ENCODE peak calls at places on chromosomes 1 and 21, in nine cellular contexts. H is sigmoid colon, T is IMR-90, O is breast epithelium, F is stomach, E is ovary, Q is vagina, R is uterus, V is H1. K is an unnamed sample.
A peak's percentile ranks its signal among the peaks of the same experiment; 100 is the strongest.

GRCh38 chr1:75092141-75092540 is 42.0 kb upstream of the LHX8 start:
- DNase-seq in R (no peak), V (no peak), H (no peak), E (no peak), T (no peak), F (no peak), O (no peak), Q (no peak), K (no peak)

GRCh38 chr1:3066250-3066711 is 2.7 kb upstream of the PRDM16 start:
- DNase-seq in O (no peak), Q (no peak), F (peak; percentile 81), E (peak; percentile 49), H (peak; percentile 58), T (no peak), R (no peak), V (no peak), K (peak; percentile 85)

GRCh38 chr1:62210960-62211359 is 16.3 kb downstream of the L1TD1 start:
- DNase-seq in T (no peak), H (no peak), O (no peak), V (no peak), R (no peak), Q (no peak), F (no peak), E (no peak), K (no peak)

GRCh38 chr1:56430141-56430839 is 149.1 kb downstream of the PLPP3 start:
- DNase-seq in T (no peak), F (no peak), O (no peak), V (no peak), Q (no peak), R (no peak), E (no peak), H (no peak), K (no peak)

GRCh38 chr1:3564921-3565831 is 46.1 kb downstream of the MEGF6 start:
- DNase-seq in H (no peak), R (no peak), T (peak; percentile 10), Q (no peak), F (peak; percentile 40), O (no peak), V (peak; percentile 31), E (no peak), K (no peak)

GRCh38 chr1:54615531-54616245 is 7.6 kb downstream of the FAM151A start:
- DNase-seq in R (peak; percentile 7), V (no peak), O (no peak), E (no peak), T (no peak), F (no peak), H (peak; percentile 57), Q (peak; percentile 85), K (no peak)

GRCh38 chr1:165697491-165697880 is 876 bp downstream of the ALDH9A1 start:
- DNase-seq in T (no peak), E (no peak), H (no peak), Q (no peak), V (no peak), O (no peak), F (no peak), R (no peak), K (no peak)

GRCh38 chr1:229412056-229412455 is 21.8 kb downstream of the ACTA1 start:
- DNase-seq in V (no peak), T (no peak), H (no peak), Q (no peak), F (no peak), R (no peak), E (no peak), O (no peak), K (no peak)

GRCh38 chr1:212722270-212722945 is 22.8 kb upstream of the BATF3 start:
- DNase-seq in F (no peak), E (no peak), H (no peak), T (no peak), Q (no peak), O (no peak), V (no peak), R (no peak), K (no peak)

GRCh38 chr1:150210086-150210485 is 25.8 kb downstream of the ANP32E start:
- DNase-seq in F (no peak), V (no peak), E (no peak), Q (no peak), O (no peak), R (no peak), T (no peak), H (no peak), K (no peak)

GRCh38 chr1:28246427-28246832 is 10.5 kb downstream of the ATP5IF1 start:
- DNase-seq in E (no peak), T (peak; percentile 47), V (no peak), O (no peak), H (no peak), F (no peak), R (no peak), Q (no peak), K (peak; percentile 68)

GRCh38 chr1:36203554-36204346 is 20.5 kb upstream of the THRAP3 start:
- DNase-seq in E (peak; percentile 60), F (peak; percentile 65), O (peak; percentile 69), H (peak; percentile 81), T (peak; percentile 52), R (peak; percentile 24), Q (no peak), V (no peak), K (peak; percentile 41)

GRCh38 chr1:22886211-22886610 is 86.5 kb downstream of the LACTBL1 start:
- DNase-seq in T (peak; percentile 74), V (no peak), F (no peak), Q (no peak), H (no peak), R (no peak), O (no peak), E (no peak), K (no peak)

GRCh38 chr1:244301595-244302130 is 150.0 kb downstream of the ADSS2 start:
- DNase-seq in Q (no peak), V (no peak), O (no peak), H (no peak), E (no peak), T (no peak), R (no peak), F (peak; percentile 29), K (no peak)

GRCh38 chr1:155219592-155220031 is 11.1 kb downstream of the MTX1 start:
- DNase-seq in H (no peak), Q (no peak), R (no peak), F (no peak), O (no peak), E (no peak), V (no peak), T (no peak), K (peak; percentile 60)

DNA sequence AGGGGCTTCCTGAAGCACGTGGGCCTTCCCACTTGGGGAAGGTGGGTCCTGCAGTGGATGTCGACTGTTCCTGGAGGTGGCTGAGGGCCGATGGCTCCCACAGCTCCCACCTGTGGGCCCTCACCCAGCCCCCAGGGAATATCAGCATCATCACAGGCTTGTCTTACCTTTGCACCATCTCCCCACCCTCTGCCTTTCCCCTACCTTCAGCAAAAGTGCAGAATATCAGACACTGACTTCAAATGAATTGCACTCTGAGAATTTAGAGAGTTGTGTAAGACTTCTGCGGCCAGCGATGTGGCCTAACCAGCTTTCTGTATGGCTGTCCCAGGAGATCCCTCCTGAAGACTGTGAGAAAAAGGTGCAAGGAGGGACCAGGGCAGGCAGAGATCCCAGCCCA is 105.4 kb downstream of the PRDM2 start:
- DNase-seq in H (no peak), V (no peak), T (no peak), O (no peak), E (no peak), Q (no peak), R (no peak), F (no peak), K (no peak)
- H3K4me1 ChIP-seq in H (no peaks in the 10 kb centered on the region), V (no peaks in the 10 kb centered on the region), T (no peaks in the 10 kb centered on the region), O (peaks cover 13% of the 10 kb centered on the region), E (peaks cover 5% of the 10 kb centered on the region), Q (peaks cover 35% of the 10 kb centered on the region), R (no peaks in the 10 kb centered on the region), F (peaks cover 24% of the 10 kb centered on the region), K (peaks cover 9% of the 10 kb centered on the region)

DNA sequence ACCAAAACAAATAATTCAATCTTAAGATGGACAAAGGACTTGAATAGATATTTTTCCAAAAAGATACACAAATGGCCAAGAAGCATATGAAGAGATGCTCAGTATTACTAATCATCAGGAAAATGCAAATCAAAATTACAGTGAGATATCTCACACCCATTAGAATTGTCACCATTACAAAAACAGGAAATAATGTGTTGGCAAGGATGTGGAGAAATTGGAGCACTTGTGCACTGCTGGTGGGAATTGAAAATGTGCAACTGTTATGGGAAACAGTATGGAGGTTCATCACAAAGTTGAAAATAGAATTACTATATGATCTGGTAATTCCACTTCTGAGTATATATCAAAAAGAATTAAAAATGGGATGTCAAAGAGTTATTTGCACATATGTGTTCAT is 83.2 kb downstream of the SH3GLB1 start:
- DNase-seq in T (no peak), Q (no peak), H (no peak), F (no peak), V (no peak), E (no peak), R (no peak), O (no peak), K (no peak)
- TF ChIP-seq POLR2A in T (no peak), Q (no peak), H (no peak), F (no peak), V (no peak), E (no peak), R (no peak), O (no peak), K (no peak)

GRCh38 chr21:45289134-45289533 is 1.4 kb upstream of the POFUT2 start:
- DNase-seq in O (peak; percentile 17), E (no peak), V (no peak), R (no peak), H (no peak), T (no peak), Q (no peak), F (peak; percentile 5), K (no peak)
- H3K4me1 ChIP-seq in O (peaks cover 14% of the 10 kb centered on the region), E (peaks cover 23% of the 10 kb centered on the region), V (no peaks in the 10 kb centered on the region), R (peaks cover 12% of the 10 kb centered on the region), H (no peaks in the 10 kb centered on the region), T (peaks cover 25% of the 10 kb centered on the region), Q (peaks cover 45% of the 10 kb centered on the region), F (peaks cover 61% of the 10 kb centered on the region), K (peaks cover 48% of the 10 kb centered on the region)

GRCh38 chr1:1758692-1759455 is 19.4 kb downstream of the NADK start:
- DNase-seq in T (no peak), V (no peak), F (peak; percentile 99), E (no peak), H (peak; percentile 68), R (peak; percentile 34), O (peak; percentile 67), Q (no peak), K (peak; percentile 95)
- TF ChIP-seq POLR2A in T (no peak), V (no peak), F (no peak), E (no peak), H (no peak), R (no peak), O (no peak), Q (no peak), K (peak; percentile 48)

K was measured in body of pancreas.